ENCODE peak calls at places on chromosome 15, in nine cellular contexts. U is hepatocyte, R is astrocyte, H is lower lobe of right lung, L is heart right ventricle, F is OCI-LY7, P is gastrocnemius medialis, X is WTC11, B is astrocyte of the cerebellum. C is an unnamed sample.

GRCh38 chr15:77426871-77427270 is 6.2 kb downstream of the HMG20A start:
- DNase-seq in H (no peak), R (no peak), L (no peak), P (no peak), B (no peak), U (no peak), F (no peak), X (no peak), C (no peak)

GRCh38 chr15:81265256-81265943 is 58.5 kb downstream of the STARD5 start:
- DNase-seq in P (no peak), X (no peak), U (no peak), L (no peak), H (no peak), F (peak), R (no peak), B (no peak), C (no peak)

GRCh38 chr15:31338879-31339557 is 12.4 kb downstream of the KLF13 start:
- DNase-seq in P (peak), X (no peak), B (peak), R (peak), F (no peak), H (peak), L (peak), U (peak), C (no peak)

GRCh38 chr15:98554272-98555172 is 93.8 kb upstream of the IGF1R start:
- DNase-seq in L (no peak), F (no peak), U (peak), X (no peak), R (no peak), H (no peak), B (no peak), P (no peak), C (no peak)

GRCh38 chr15:82572311-82572710 is 32.1 kb upstream of the RPS17 start:
- DNase-seq in U (no peak), P (no peak), L (no peak), X (no peak), F (no peak), H (no peak), B (no peak), R (no peak), C (no peak)

GRCh38 chr15:82909080-82909815 is 43.3 kb downstream of the HOMER2 start:
- DNase-seq in P (no peak), X (no peak), L (no peak), U (no peak), H (no peak), B (no peak), F (no peak), R (no peak), C (no peak)

GRCh38 chr15:29070471-29071192 is 184.9 kb downstream of the APBA2 start:
- DNase-seq in U (no peak), X (no peak), F (no peak), R (no peak), B (no peak), L (no peak), P (no peak), H (no peak), C (no peak)

GRCh38 chr15:63233667-63234419 is 43.6 kb upstream of the APH1B start:
- DNase-seq in U (no peak), L (no peak), B (peak), F (no peak), X (no peak), P (no peak), R (peak), H (no peak), C (no peak)

GRCh38 chr15:30872341-30872748 is 31.4 kb upstream of the FAN1 start:
- DNase-seq in B (no peak), X (no peak), R (no peak), U (no peak), H (no peak), P (no peak), L (no peak), F (no peak), C (no peak)

GRCh38 chr15:60744826-60745225 is 265.9 kb upstream of the ICE2 start:
- DNase-seq in U (no peak), F (no peak), H (no peak), R (no peak), P (peak), B (no peak), X (no peak), L (peak), C (no peak)

GRCh38 chr15:92643849-92644815 is 11.4 kb downstream of the FAM174B start:
- DNase-seq in U (no peak), P (no peak), X (no peak), B (no peak), H (no peak), L (no peak), F (no peak), R (no peak), C (no peak)

GRCh38 chr15:31339558-31339895 is 12.9 kb downstream of the KLF13 start:
- DNase-seq in X (no peak), P (no peak), H (no peak), R (no peak), U (no peak), F (no peak), B (no peak), L (no peak), C (no peak)

GRCh38 chr15:66705277-66705927 is 3.4 kb downstream of the SMAD6 start:
- DNase-seq in B (no peak), X (no peak), H (no peak), U (no peak), R (no peak), L (no peak), P (no peak), F (no peak), C (no peak)

GRCh38 chr15:57205027-57205855 is 171.1 kb upstream of the CGNL1 start:
- DNase-seq in R (no peak), H (no peak), P (no peak), L (no peak), B (no peak), U (no peak), X (no peak), F (no peak), C (no peak)

GRCh38 chr15:60735559-60736047 is 256.7 kb upstream of the ICE2 start:
- DNase-seq in R (no peak), B (no peak), P (no peak), F (no peak), X (no peak), U (peak), L (no peak), H (no peak), C (no peak)

GRCh38 chr15:73054417-73054963 is 2.2 kb downstream of the NEO1 start:
- DNase-seq in X (no peak), F (no peak), H (no peak), R (no peak), P (no peak), B (no peak), L (no peak), U (peak), C (no peak)

GRCh38 chr15:80059786-80060489 is 462 bp downstream of the ZFAND6 start:
- DNase-seq in R (peak), X (peak), B (no peak), P (no peak), F (peak), U (peak), L (no peak), H (peak), C (peak)

GRCh38 chr15:70121656-70122297 is 24.1 kb upstream of the TLE3 start:
- DNase-seq in H (no peak), X (no peak), F (no peak), B (peak), P (peak), U (peak), L (peak), R (peak), C (no peak)

GRCh38 chr15:87877114-87877810 is 379.3 kb downstream of the NTRK3 start:
- DNase-seq in U (peak), P (no peak), H (no peak), B (peak), R (peak), X (no peak), L (peak), F (no peak), C (peak)

GRCh38 chr15:61205427-61205826 is 23.7 kb downstream of the RORA start:
- DNase-seq in X (no peak), F (no peak), R (peak), P (peak), L (no peak), B (peak), U (no peak), H (no peak), C (no peak)

GRCh38 chr15:50107591-50108408 is 11.2 kb downstream of the ATP8B4 start:
- DNase-seq in L (no peak), U (no peak), B (no peak), X (no peak), H (peak), P (no peak), R (no peak), F (no peak), C (peak)

GRCh38 chr15:78259232-78259631 is 5.1 kb upstream of the DNAJA4 start:
- DNase-seq in P (no peak), U (no peak), B (no peak), X (no peak), H (no peak), R (no peak), F (no peak), L (no peak), C (no peak)

GRCh38 chr15:25797035-25797434 is 66.1 kb downstream of the ATP10A start:
- DNase-seq in L (no peak), P (no peak), F (no peak), X (no peak), B (no peak), U (no peak), H (no peak), R (no peak), C (no peak)

DNA sequence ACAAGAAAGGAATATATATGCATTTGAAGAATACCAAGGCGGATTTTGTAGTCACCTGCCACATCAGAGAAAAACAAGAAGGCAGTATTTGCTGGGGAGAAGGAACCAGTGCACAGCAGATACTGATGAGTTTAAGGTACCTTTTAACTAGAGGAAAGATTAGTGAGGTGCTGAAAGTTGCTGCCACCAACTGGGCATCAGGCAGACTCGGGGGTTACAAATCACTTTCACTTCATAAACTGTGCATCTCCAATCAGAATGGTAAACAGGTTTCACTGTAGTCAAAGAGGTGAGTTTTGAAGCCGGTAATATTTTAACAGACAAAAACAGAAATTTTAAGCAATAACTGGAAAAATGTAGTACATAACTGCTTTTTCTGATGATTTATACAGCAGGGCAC is 4.1 kb downstream of the FBN1 start:
- DNase-seq in X (no peak), U (no peak), H (no peak), P (no peak), B (no peak), F (peak), R (no peak), L (no peak), C (no peak)
- TF ChIP-seq CTCF in X (no peak), U (peak), H (peak), P (no peak), B (peak), F (peak), R (no peak), L (peak), C (no peak)

DNA sequence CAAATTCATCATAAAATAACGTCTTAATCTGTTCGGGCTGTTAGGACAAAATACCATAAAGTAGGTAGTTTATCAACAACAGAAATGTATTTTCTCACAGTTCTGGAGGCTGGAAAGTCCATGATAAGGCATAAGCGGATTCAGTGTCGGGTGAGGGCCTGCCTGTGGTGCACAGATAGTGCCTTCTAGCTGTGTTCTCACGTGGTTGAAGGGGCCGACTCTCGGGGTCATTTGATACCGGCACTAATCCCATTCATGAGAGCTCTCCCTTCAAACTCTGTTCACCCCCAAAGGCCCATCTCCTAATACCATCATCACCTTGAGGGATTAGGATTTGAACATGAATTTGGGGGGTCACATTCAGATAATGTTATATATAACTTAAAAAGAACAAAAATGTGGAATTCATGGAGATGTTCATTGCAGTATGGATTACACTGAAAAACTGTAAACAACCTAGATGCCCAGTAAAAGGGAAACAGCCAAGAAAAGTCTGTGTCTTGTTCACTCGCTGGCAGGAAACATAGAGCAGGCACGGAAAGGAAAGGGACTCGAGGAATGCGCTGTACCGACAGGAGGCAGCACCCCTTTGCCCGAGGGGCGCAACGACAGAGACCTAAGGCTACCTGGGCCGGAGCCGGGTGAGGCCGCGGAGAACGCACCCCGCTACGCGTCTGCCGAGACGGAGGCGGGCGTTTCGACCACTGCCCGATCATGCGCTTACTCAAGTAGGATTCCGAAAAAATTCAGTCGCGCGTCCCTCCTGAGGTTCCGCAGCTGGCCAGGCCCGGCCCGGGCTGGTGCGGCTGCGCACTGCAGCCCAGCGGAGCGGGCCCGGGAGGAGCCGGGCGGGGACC is 1.1 kb upstream of the MAN2A2 start:
- DNase-seq in X (peak), H (peak), F (peak), P (peak), U (peak), L (peak), B (peak), R (peak), C (peak)
- TF ChIP-seq CTCF in X (no peak), H (peak), F (peak), P (peak), U (peak), L (peak), B (peak), R (peak), C (peak)

DNA sequence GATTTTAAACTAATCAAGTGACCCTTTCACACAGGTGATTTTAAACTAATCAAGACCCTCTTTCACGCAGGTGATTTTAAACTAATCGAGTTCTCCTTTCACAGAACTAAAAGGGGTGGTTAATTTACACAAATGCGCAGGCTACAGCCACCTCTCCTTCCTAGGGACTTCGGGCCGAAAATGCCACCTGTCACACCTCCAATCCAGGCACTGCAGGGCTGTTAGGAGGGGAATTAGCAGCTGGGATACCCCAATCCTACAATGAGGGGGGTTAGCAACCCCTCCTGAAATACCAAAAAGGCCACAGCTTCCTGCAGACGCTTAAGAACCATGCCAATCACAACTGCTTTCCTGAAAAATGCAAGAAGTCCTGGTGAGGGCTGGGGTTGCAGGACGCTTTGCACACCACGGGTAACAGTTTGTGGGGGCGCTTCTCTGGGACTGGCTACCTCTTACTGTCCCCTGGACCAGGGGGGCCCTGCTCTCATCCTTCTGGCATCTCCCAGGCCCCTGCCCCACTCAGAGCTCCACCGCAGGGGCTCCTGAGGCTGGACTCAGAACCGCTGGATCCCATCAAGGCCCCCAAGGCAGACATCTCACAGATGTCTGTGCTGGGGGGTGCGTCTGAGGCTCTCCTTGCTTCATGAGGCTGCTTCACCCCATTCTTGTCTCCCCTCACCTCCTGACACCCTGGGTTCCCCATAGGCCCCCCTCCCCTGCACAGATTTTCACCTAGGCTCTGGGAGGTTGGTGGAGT is 145.9 kb downstream of the OR4M2 start:
- DNase-seq in U (no peak), L (no peak), X (no peak), R (no peak), B (no peak), H (no peak), P (no peak), F (no peak), C (peak)
- TF ChIP-seq CTCF in U (no peak), L (no peak), X (no peak), R (no peak), B (no peak), H (no peak), P (no peak), F (no peak), C (no peak)

GRCh38 chr15:84103345-84103744 is 132.2 kb upstream of the GOLGA6L4 start:
- DNase-seq in U (no peak), X (no peak), P (no peak), F (no peak), L (no peak), R (no peak), H (no peak), B (no peak), C (no peak)

GRCh38 chr15:84112025-84112424 is 123.5 kb upstream of the GOLGA6L4 start:
- DNase-seq in B (no peak), X (no peak), F (no peak), R (peak), U (peak), P (no peak), L (no peak), H (no peak), C (no peak)

GRCh38 chr15:84113919-84114318 is 121.7 kb upstream of the GOLGA6L4 start:
- DNase-seq in H (no peak), R (peak), X (no peak), F (no peak), U (no peak), P (no peak), L (no peak), B (no peak), C (no peak)

GRCh38 chr15:84104853-84105252 is 130.7 kb upstream of the GOLGA6L4 start:
- DNase-seq in P (no peak), L (no peak), F (no peak), B (no peak), R (no peak), U (no peak), H (no peak), X (no peak), C (no peak)

DNA sequence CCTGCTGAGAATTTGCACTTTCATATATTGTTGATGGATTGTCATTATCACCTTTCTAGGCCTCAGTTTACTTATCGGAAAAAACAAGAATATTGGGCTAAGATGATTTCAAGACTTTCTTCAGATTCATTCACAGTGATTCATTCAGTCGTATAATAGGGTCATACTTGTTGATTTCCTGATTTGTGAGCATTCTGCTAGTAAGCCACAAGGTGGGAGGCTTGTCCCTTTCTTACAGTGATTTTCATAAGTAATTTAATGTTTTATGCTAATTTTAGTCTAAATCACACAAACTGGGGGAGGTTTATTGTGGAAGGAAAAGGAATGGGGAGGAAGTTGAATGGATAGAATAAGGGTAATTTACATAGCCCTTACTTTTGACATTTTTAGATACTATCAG is 126.8 kb upstream of the GOLGA6L4 start:
- DNase-seq in P (no peak), B (no peak), H (no peak), R (peak), L (no peak), F (no peak), X (no peak), U (no peak), C (no peak)
- TF ChIP-seq CTCF in P (no peak), B (peak), H (no peak), R (peak), L (no peak), F (peak), X (no peak), U (peak), C (no peak)

C was measured in CD14-positive monocyte.